ENCODE peak calls at places on chromosome 13, in six cellular contexts. One of them, this sample, is unnamed.

GRCh38 chr13:61339054-61339621 is 76.5 kb downstream of the PCDH20 start:
- DNase-seq in GM23248: no peak
- DNase-seq in neural progenitor cell: no peak
- DNase-seq in HCT116: no peak
- DNase-seq in PC-3: no peak
- DNase-seq in GM23338: peak; percentile 14
- DNase-seq in this sample: no peak

GRCh38 chr13:41916173-41916954 is 44.5 kb downstream of the VWA8 start:
- DNase-seq in HCT116: no peak
- DNase-seq in PC-3: peak; percentile 59
- DNase-seq in GM23248: peak; percentile 84
- DNase-seq in neural progenitor cell: no peak
- DNase-seq in GM23338: no peak
- DNase-seq in this sample: peak; percentile 33

GRCh38 chr13:51311271-51311670 is 28.2 kb upstream of the SERPINE3 start:
- DNase-seq in neural progenitor cell: peak; percentile 52
- DNase-seq in PC-3: no peak
- DNase-seq in GM23248: no peak
- DNase-seq in GM23338: no peak
- DNase-seq in HCT116: no peak
- DNase-seq in this sample: no peak

GRCh38 chr13:66659291-66660012 is 570.7 kb downstream of the PCDH9 start:
- DNase-seq in HCT116: no peak
- DNase-seq in neural progenitor cell: no peak
- DNase-seq in PC-3: no peak
- DNase-seq in GM23338: no peak
- DNase-seq in GM23248: no peak
- DNase-seq in this sample: no peak

GRCh38 chr13:94214979-94215378 is 264.5 kb downstream of the DCT start:
- DNase-seq in GM23248: no peak
- DNase-seq in neural progenitor cell: no peak
- DNase-seq in PC-3: no peak
- DNase-seq in GM23338: no peak
- DNase-seq in HCT116: no peak
- DNase-seq in this sample: no peak

GRCh38 chr13:81051873-81052272 is 710.9 kb upstream of the SPRY2 start:
- DNase-seq in GM23248: no peak
- DNase-seq in GM23338: peak; percentile 10
- DNase-seq in PC-3: peak; percentile 7
- DNase-seq in HCT116: no peak
- DNase-seq in neural progenitor cell: peak; percentile 36
- DNase-seq in this sample: no peak

GRCh38 chr13:112079696-112080095 is 12.7 kb downstream of the SOX1 start:
- DNase-seq in HCT116: no peak
- DNase-seq in GM23338: no peak
- DNase-seq in PC-3: no peak
- DNase-seq in neural progenitor cell: no peak
- DNase-seq in GM23248: no peak
- DNase-seq in this sample: no peak

GRCh38 chr13:32910530-32910929 is 105.7 kb upstream of the KL start:
- DNase-seq in GM23248: peak; percentile 32
- DNase-seq in GM23338: no peak
- DNase-seq in PC-3: peak; percentile 53
- DNase-seq in HCT116: no peak
- DNase-seq in neural progenitor cell: no peak
- DNase-seq in this sample: no peak

GRCh38 chr13:77994166-77994565 is 75.5 kb upstream of the EDNRB start:
- DNase-seq in GM23338: no peak
- DNase-seq in neural progenitor cell: no peak
- DNase-seq in GM23248: no peak
- DNase-seq in HCT116: no peak
- DNase-seq in PC-3: no peak
- DNase-seq in this sample: no peak

GRCh38 chr13:29679357-29680050 is 84.0 kb upstream of the SLC7A1 start:
- DNase-seq in HCT116: no peak
- DNase-seq in neural progenitor cell: no peak
- DNase-seq in GM23338: no peak
- DNase-seq in GM23248: no peak
- DNase-seq in PC-3: no peak
- DNase-seq in this sample: no peak

GRCh38 chr13:74210693-74211393 is 76.6 kb upstream of the KLF12 start:
- DNase-seq in GM23248: peak; percentile 98
- DNase-seq in GM23338: no peak
- DNase-seq in neural progenitor cell: no peak
- DNase-seq in HCT116: no peak
- DNase-seq in PC-3: peak; percentile 61
- DNase-seq in this sample: peak; percentile 21

GRCh38 chr13:32905063-32905863 is 111.0 kb upstream of the KL start:
- DNase-seq in GM23248: peak; percentile 67
- DNase-seq in neural progenitor cell: no peak
- DNase-seq in GM23338: peak; percentile 14
- DNase-seq in PC-3: peak; percentile 20
- DNase-seq in HCT116: no peak
- DNase-seq in this sample: no peak

GRCh38 chr13:42380420-42381164 is 108.6 kb downstream of the AKAP11 start:
- DNase-seq in HCT116: no peak
- DNase-seq in GM23338: no peak
- DNase-seq in PC-3: no peak
- DNase-seq in neural progenitor cell: no peak
- DNase-seq in GM23248: no peak
- DNase-seq in this sample: no peak

GRCh38 chr13:28100149-28101121 is at the start of gene FLT3:
- DNase-seq in GM23338: peak; percentile 84
- DNase-seq in GM23248: peak; percentile 38
- DNase-seq in PC-3: peak; percentile 32
- DNase-seq in HCT116: peak; percentile 51
- DNase-seq in neural progenitor cell: peak; percentile 82
- DNase-seq in this sample: peak; percentile 27

GRCh38 chr13:48539550-48539949 is 6.7 kb upstream of the RCBTB2 start:
- DNase-seq in PC-3: no peak
- DNase-seq in GM23338: no peak
- DNase-seq in GM23248: peak; percentile 47
- DNase-seq in neural progenitor cell: no peak
- DNase-seq in HCT116: no peak
- DNase-seq in this sample: no peak

GRCh38 chr13:35600137-35600536 is 123.6 kb upstream of the MAB21L1 start:
- DNase-seq in GM23338: no peak
- DNase-seq in neural progenitor cell: no peak
- DNase-seq in GM23248: peak; percentile 33
- DNase-seq in HCT116: no peak
- DNase-seq in PC-3: no peak
- DNase-seq in this sample: no peak

GRCh38 chr13:35599385-35599784 is 122.9 kb upstream of the MAB21L1 start:
- DNase-seq in GM23248: peak; percentile 1
- DNase-seq in neural progenitor cell: peak; percentile 6
- DNase-seq in HCT116: no peak
- DNase-seq in PC-3: no peak
- DNase-seq in GM23338: peak; percentile 41
- DNase-seq in this sample: no peak

GRCh38 chr13:35598790-35599369 is 122.4 kb upstream of the MAB21L1 start:
- DNase-seq in GM23338: no peak
- DNase-seq in neural progenitor cell: no peak
- DNase-seq in HCT116: no peak
- DNase-seq in PC-3: no peak
- DNase-seq in GM23248: peak; percentile 9
- DNase-seq in this sample: no peak

GRCh38 chr13:35597451-35597850 is 121.0 kb upstream of the MAB21L1 start:
- DNase-seq in PC-3: no peak
- DNase-seq in GM23338: no peak
- DNase-seq in HCT116: no peak
- DNase-seq in GM23248: no peak
- DNase-seq in neural progenitor cell: no peak
- DNase-seq in this sample: no peak

GRCh38 chr13:35598233-35598632 is 121.7 kb upstream of the MAB21L1 start:
- DNase-seq in GM23248: peak; percentile 7
- DNase-seq in PC-3: no peak
- DNase-seq in HCT116: no peak
- DNase-seq in GM23338: no peak
- DNase-seq in neural progenitor cell: no peak
- DNase-seq in this sample: no peak
- TF ChIP-seq EZH2phosphoT487 in GM23248: no peak
- TF ChIP-seq EZH2phosphoT487 in PC-3: no peak
- TF ChIP-seq EZH2phosphoT487 in HCT116: no peak
- TF ChIP-seq EZH2phosphoT487 in GM23338: no peak
- TF ChIP-seq EZH2phosphoT487 in neural progenitor cell: no peak
- TF ChIP-seq EZH2phosphoT487 in this sample: no peak

DNA sequence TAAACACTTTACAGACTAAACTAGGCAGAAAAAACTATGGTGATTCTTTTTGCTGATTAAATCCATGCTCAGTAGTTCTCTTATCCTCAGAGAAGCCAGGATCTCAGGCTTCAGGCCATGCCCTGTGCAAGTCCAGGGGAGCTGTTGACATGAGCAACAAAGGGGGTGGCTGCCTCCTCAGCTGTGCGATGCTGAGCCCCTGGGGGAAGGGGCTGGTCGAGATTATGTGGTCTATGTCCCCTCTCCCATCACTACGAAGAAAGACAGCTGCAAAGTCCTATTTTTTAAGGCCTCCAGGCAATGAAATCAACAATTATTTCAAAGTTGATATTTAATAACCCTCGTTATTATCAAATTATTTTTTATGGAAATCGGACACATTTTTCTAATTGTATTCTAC is 37.0 kb downstream of the IRS2 start:
- DNase-seq in GM23248: no peak
- DNase-seq in HCT116: no peak
- DNase-seq in neural progenitor cell: no peak
- DNase-seq in GM23338: no peak
- DNase-seq in PC-3: no peak
- DNase-seq in this sample: no peak
- H3K4me2 ChIP-seq in GM23248: no peak overlapping the region
- H3K4me2 ChIP-seq in HCT116: no peak overlapping the region
- H3K4me2 ChIP-seq in neural progenitor cell: no peak overlapping the region
- H3K4me2 ChIP-seq in GM23338: no peak overlapping the region
- H3K4me2 ChIP-seq in PC-3: no peak overlapping the region
- H3K4me2 ChIP-seq in this sample: no peak overlapping the region

DNA sequence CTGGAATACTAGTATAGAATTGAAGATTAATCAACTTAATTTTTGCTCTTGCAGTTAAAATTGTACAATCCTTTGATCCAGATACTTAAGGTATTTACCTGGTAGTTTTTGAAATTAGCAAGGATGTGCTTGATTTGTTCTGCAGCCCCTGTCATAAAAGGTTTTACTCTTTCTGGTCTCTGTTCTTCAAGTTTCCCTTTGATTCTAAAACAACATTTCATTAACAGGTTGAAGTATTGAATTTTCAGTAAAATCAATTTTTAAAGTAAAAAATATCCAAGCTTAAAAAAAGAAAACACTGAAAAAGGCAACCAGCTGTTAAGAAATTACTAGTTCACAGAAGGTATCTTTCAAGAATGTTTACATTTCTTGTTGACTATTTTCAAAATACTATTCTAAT is 1.6 kb downstream of the TPT1 start:
- DNase-seq in HCT116: no peak
- DNase-seq in neural progenitor cell: no peak
- DNase-seq in PC-3: no peak
- DNase-seq in GM23338: no peak
- DNase-seq in GM23248: no peak
- DNase-seq in this sample: no peak
- H3K4me1 ChIP-seq in HCT116: peaks cover 65% of the 10 kb centered on the region
- H3K4me1 ChIP-seq in neural progenitor cell: peaks cover 19% of the 10 kb centered on the region
- H3K4me1 ChIP-seq in PC-3: peaks cover 45% of the 10 kb centered on the region
- H3K4me1 ChIP-seq in GM23338: peaks cover 29% of the 10 kb centered on the region
- H3K4me1 ChIP-seq in GM23248: peaks cover 58% of the 10 kb centered on the region
- H3K4me1 ChIP-seq in this sample: peaks cover 25% of the 10 kb centered on the region

DNA sequence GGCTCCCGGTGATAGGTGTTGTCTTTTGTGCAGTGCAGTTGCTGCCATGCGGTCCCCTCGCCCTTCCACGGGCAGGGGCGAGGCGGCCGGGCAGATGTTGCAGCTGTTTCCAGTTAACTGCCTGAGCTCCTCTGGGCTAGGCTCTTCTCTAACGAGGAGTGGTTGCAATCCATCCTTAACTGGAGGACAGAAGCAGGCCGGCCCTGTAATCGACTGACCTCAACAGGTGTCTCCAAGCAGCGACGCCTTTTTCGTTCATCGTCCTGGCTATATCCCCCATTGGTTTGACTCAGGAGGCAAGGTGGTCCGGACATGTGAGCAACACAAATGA is 1.9 kb upstream of the TSC22D1 start:
- DNase-seq in GM23338: peak; percentile 64
- DNase-seq in GM23248: peak; percentile 70
- DNase-seq in neural progenitor cell: no peak
- DNase-seq in HCT116: no peak
- DNase-seq in PC-3: no peak
- DNase-seq in this sample: no peak
- TF ChIP-seq EZH2phosphoT487 in GM23338: no peak
- TF ChIP-seq EZH2phosphoT487 in GM23248: no peak
- TF ChIP-seq EZH2phosphoT487 in neural progenitor cell: no peak
- TF ChIP-seq EZH2phosphoT487 in HCT116: no peak
- TF ChIP-seq EZH2phosphoT487 in PC-3: no peak
- TF ChIP-seq EZH2phosphoT487 in this sample: no peak

GRCh38 chr13:95256086-95256485 is 45.2 kb downstream of the ABCC4 start:
- DNase-seq in HCT116: peak; percentile 93
- DNase-seq in GM23338: no peak
- DNase-seq in GM23248: peak; percentile 92
- DNase-seq in neural progenitor cell: no peak
- DNase-seq in PC-3: peak; percentile 94
- DNase-seq in this sample: no peak
- H3K4me2 ChIP-seq in HCT116: peak overlapping the region; percentile 78
- H3K4me2 ChIP-seq in GM23338: no peak overlapping the region
- H3K4me2 ChIP-seq in GM23248: no peak overlapping the region
- H3K4me2 ChIP-seq in neural progenitor cell: no peak overlapping the region
- H3K4me2 ChIP-seq in PC-3: peak overlapping the region; percentile 47
- H3K4me2 ChIP-seq in this sample: no peak overlapping the region

DNA sequence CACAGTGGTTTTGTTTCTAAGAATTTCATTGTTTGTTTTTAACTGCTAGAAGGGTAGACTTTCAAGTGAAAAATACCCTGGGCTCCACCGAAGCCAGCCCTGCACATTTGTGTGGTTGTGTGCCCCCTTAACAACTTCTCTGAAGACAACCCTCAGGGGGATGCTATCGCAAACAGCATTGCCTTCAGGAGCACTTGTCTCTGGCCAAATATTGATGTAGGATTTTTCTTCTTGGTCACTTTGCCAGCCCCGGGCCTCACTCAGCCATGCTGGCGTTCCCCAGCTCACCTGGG is 69.2 kb upstream of the SERP2 start:
- DNase-seq in GM23248: no peak
- DNase-seq in HCT116: no peak
- DNase-seq in neural progenitor cell: no peak
- DNase-seq in PC-3: no peak
- DNase-seq in GM23338: no peak
- DNase-seq in this sample: no peak
- H3K4me1 ChIP-seq in GM23248: peaks cover 19% of the 10 kb centered on the region
- H3K4me1 ChIP-seq in HCT116: peaks cover 99% of the 10 kb centered on the region
- H3K4me1 ChIP-seq in neural progenitor cell: peaks cover 30% of the 10 kb centered on the region
- H3K4me1 ChIP-seq in PC-3: peaks cover 74% of the 10 kb centered on the region
- H3K4me1 ChIP-seq in GM23338: peaks cover 34% of the 10 kb centered on the region
- H3K4me1 ChIP-seq in this sample: peaks cover 32% of the 10 kb centered on the region

DNA sequence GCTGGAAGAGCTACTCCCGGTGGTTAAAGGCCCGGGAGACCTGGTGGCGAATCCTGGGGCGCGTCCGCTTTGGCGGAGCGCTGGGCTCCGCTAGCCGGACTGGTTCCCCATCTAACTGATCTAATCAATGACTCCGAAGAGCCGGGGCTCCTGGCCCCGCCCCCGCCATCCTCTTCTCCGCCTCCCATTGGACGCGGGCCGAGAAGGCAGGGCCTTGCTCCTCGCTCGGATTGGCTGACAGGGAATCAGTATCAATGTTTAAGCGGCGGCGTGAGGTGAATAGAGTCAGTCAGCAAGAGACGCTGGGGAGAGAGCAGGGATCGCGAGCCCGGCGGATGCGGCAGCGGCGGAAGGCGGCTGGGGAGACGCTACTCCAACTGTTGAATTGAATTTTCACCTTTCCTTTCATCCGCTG is 1.7 kb upstream of the PCDH17 start:
- DNase-seq in PC-3: peak; percentile 23
- DNase-seq in GM23248: peak; percentile 67
- DNase-seq in GM23338: peak; percentile 99
- DNase-seq in HCT116: no peak
- DNase-seq in neural progenitor cell: peak; percentile 98
- DNase-seq in this sample: peak; percentile 94
- TF ChIP-seq EZH2phosphoT487 in PC-3: no peak
- TF ChIP-seq EZH2phosphoT487 in GM23248: no peak
- TF ChIP-seq EZH2phosphoT487 in GM23338: no peak
- TF ChIP-seq EZH2phosphoT487 in HCT116: no peak
- TF ChIP-seq EZH2phosphoT487 in neural progenitor cell: no peak
- TF ChIP-seq EZH2phosphoT487 in this sample: no peak